ENCODE peak calls at places on chromosome 20, in seven cellular contexts. Z, X, S, P, I, B and H are unnamed samples.

GRCh38 chr20:46275091-46275490 is 33.2 kb downstream of the CDH22 start:
- DNase-seq in X (no peak), B (no peak), I (no peak), Z (no peak), P (no peak), S (no peak), H (no peak)

GRCh38 chr20:1299522-1299921 is 29.4 kb downstream of the SDCBP2 start:
- DNase-seq in P (no peak), I (no peak), Z (peak; percentile 24), B (no peak), X (no peak), S (peak; percentile 54), H (no peak)

GRCh38 chr20:5290596-5290995 is 26.2 kb downstream of the PROKR2 start:
- DNase-seq in P (no peak), Z (no peak), X (no peak), S (no peak), B (no peak), I (no peak), H (no peak)

GRCh38 chr20:60395993-60396392 is 437.8 kb downstream of the CDH26 start:
- DNase-seq in I (no peak), B (no peak), Z (no peak), S (no peak), X (no peak), P (no peak), H (no peak)

GRCh38 chr20:61640171-61640570 is 388.1 kb downstream of the CDH4 start:
- DNase-seq in P (no peak), S (peak; percentile 80), Z (no peak), B (no peak), I (no peak), X (no peak), H (no peak)

GRCh38 chr20:41072099-41072798 is 43.6 kb downstream of the TOP1 start:
- DNase-seq in S (no peak), Z (no peak), I (peak; percentile 28), X (no peak), B (peak; percentile 89), P (no peak), H (no peak)

GRCh38 chr20:53100476-53100911 is 128.3 kb downstream of the TSHZ2 start:
- DNase-seq in B (peak; percentile 4), Z (no peak), I (no peak), S (no peak), P (no peak), X (no peak), H (no peak)

GRCh38 chr20:38748097-38748862 is at the start of gene ACTR5:
- DNase-seq in P (peak; percentile 94), X (peak; percentile 99), Z (peak; percentile 97), S (peak; percentile 92), I (peak; percentile 95), B (peak; percentile 84), H (peak; percentile 87)

GRCh38 chr20:19205999-19206398 is 6.4 kb upstream of the SLC24A3 start:
- DNase-seq in P (peak; percentile 62), Z (peak; percentile 29), S (peak; percentile 68), B (peak; percentile 45), X (peak; percentile 90), I (peak; percentile 63), H (peak; percentile 23)

GRCh38 chr20:21202284-21202683 is 76.4 kb downstream of the KIZ start:
- DNase-seq in S (no peak), P (no peak), X (no peak), I (no peak), B (peak; percentile 16), Z (no peak), H (no peak)

GRCh38 chr20:16922834-16923233 is 174.7 kb downstream of the OTOR start:
- DNase-seq in X (no peak), S (no peak), B (peak; percentile 15), I (no peak), Z (no peak), P (no peak), H (no peak)

GRCh38 chr20:61685462-61685861 is 380.2 kb downstream of the TAF4 start:
- DNase-seq in I (no peak), X (no peak), P (no peak), B (no peak), Z (no peak), S (no peak), H (no peak)

GRCh38 chr20:2224246-2224645 is 71.6 kb upstream of the TGM3 start:
- DNase-seq in P (no peak), I (no peak), Z (no peak), S (no peak), B (no peak), X (no peak), H (no peak)